ENCODE peak calls at places on chromosomes 2 and 18, in six cellular contexts. Y is H9, O is mesenchymal stem cell, S is IMR-90, K is neuronal stem cell, B is H1. W is an unnamed sample.

GRCh38 chr18:31624892-31625640 is 33.4 kb downstream of the TTR start:
- DNase-seq in Y (no peak), O (no peak), S (no peak), K (no peak), B (no peak), W (no peak)

GRCh38 chr2:33018271-33018670 is 71.5 kb downstream of the LTBP1 start:
- DNase-seq in Y (no peak), O (peak; percentile 7), S (no peak), K (no peak), B (no peak), W (no peak)

GRCh38 chr2:238966274-238966937 is 118.5 kb downstream of the TWIST2 start:
- DNase-seq in Y (no peak), O (no peak), S (no peak), K (no peak), B (no peak), W (no peak)

GRCh38 chr2:70442301-70443077 is 111.1 kb downstream of the TGFA start:
- DNase-seq in Y (peak; percentile 13), O (no peak), S (no peak), K (no peak), B (peak; percentile 33), W (no peak)

GRCh38 chr18:68763082-68763481 is 34.8 kb upstream of the CCDC102B start:
- DNase-seq in Y (no peak), O (peak; percentile 64), S (peak; percentile 41), K (no peak), B (no peak), W (no peak)

GRCh38 chr2:74333175-74333574 is 10.0 kb downstream of the SLC4A5 start:
- DNase-seq in Y (peak; percentile 40), O (peak; percentile 45), S (peak; percentile 31), K (no peak), B (peak; percentile 49), W (peak; percentile 44)

GRCh38 chr2:178306351-178307073 is 112.2 kb downstream of the OSBPL6 start:
- DNase-seq in Y (peak; percentile 69), O (peak; percentile 47), S (peak; percentile 58), K (peak; percentile 29), B (peak; percentile 72), W (peak; percentile 37)

GRCh38 chr2:38982497-38982896 is 92.8 kb downstream of the ARHGEF33 start:
- DNase-seq in Y (no peak), O (no peak), S (no peak), K (no peak), B (no peak), W (no peak)

GRCh38 chr18:74337912-74338309 is 22.3 kb downstream of the C18orf63 start:
- DNase-seq in Y (no peak), O (no peak), S (no peak), K (no peak), B (no peak), W (no peak)

GRCh38 chr2:216031960-216032689 is 18.8 kb upstream of the MREG start:
- DNase-seq in Y (no peak), O (peak; percentile 48), S (peak; percentile 94), K (no peak), B (no peak), W (no peak)

GRCh38 chr2:213429516-213429915 is 145.3 kb downstream of the SPAG16 start:
- DNase-seq in Y (no peak), O (no peak), S (peak; percentile 7), K (no peak), B (no peak), W (peak; percentile 25)

GRCh38 chr2:70080597-70081200 is 6.6 kb upstream of the PCBP1 start:
- DNase-seq in Y (no peak), O (no peak), S (no peak), K (no peak), B (no peak), W (peak; percentile 57)

GRCh38 chr2:215137741-215138340 is 585 bp downstream of the ABCA12 start:
- DNase-seq in Y (no peak), O (peak; percentile 28), S (peak; percentile 42), K (no peak), B (no peak), W (peak; percentile 21)

GRCh38 chr2:86485103-86485502 is 43.9 kb downstream of the KDM3A start:
- DNase-seq in Y (no peak), O (peak; percentile 29), S (peak; percentile 48), K (no peak), B (no peak), W (peak; percentile 8)

GRCh38 chr18:2337552-2338141 is 233.7 kb downstream of the METTL4 start:
- DNase-seq in Y (no peak), O (peak; percentile 18), S (peak; percentile 50), K (no peak), B (peak; percentile 67), W (peak; percentile 22)

GRCh38 chr2:173978447-173978846 is 13.3 kb upstream of the SP3 start:
- DNase-seq in Y (no peak), O (no peak), S (peak; percentile 36), K (no peak), B (no peak), W (peak; percentile 53)

GRCh38 chr2:38107738-38108410 is 31.9 kb upstream of the CYP1B1 start:
- DNase-seq in Y (peak; percentile 77), O (no peak), S (no peak), K (no peak), B (no peak), W (no peak)

GRCh38 chr18:55326134-55326533 is 261.9 kb downstream of the TCF4 start:
- DNase-seq in Y (no peak), O (no peak), S (no peak), K (no peak), B (no peak), W (no peak)
- H3K14ac ChIP-seq in Y (no peak overlapping the region), O (no peak overlapping the region), S (no peak overlapping the region), K (no peak overlapping the region), B (no peak overlapping the region), W (no peak overlapping the region)

GRCh38 chr2:98483257-98483861 is 38.7 kb downstream of the INPP4A start:
- DNase-seq in Y (no peak), O (no peak), S (no peak), K (no peak), B (no peak), W (peak; percentile 94)

GRCh38 chr2:98482362-98482761 is 37.7 kb downstream of the INPP4A start:
- DNase-seq in Y (no peak), O (no peak), S (no peak), K (no peak), B (no peak), W (no peak)

GRCh38 chr2:98485453-98485755 is 40.7 kb downstream of the INPP4A start:
- DNase-seq in Y (no peak), O (no peak), S (no peak), K (no peak), B (no peak), W (no peak)

GRCh38 chr2:98484652-98485452 is 40.2 kb downstream of the INPP4A start:
- DNase-seq in Y (no peak), O (no peak), S (no peak), K (no peak), B (no peak), W (peak; percentile 35)

DNA sequence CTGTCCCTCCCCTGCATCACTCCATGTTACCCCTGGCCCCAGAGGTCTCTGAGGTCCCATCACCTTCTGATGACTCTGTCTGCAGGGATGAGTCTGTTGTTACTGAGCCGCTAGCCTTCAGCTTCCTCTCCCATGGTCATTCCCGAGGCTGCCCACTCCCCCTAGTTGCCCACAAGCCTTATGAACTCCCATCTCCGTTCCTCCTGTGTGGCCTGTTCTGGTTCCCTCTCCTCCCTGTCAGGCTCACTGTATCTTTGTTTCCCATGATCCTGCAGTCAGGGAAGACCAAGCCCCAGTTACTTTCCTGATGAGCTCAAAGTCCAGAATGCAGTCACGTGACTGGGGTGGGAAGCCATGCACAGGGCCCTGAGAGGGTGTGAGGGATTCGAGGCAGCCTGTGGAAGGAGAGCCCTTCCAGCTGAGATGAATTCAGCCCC is 39.5 kb downstream of the INPP4A start:
- DNase-seq in Y (no peak), O (no peak), S (no peak), K (no peak), B (no peak), W (no peak)
- H3K79me1 ChIP-seq in Y (peaks cover 5% of the 10 kb centered on the region), O (peaks cover 58% of the 10 kb centered on the region), S (peaks cover 72% of the 10 kb centered on the region), K (peaks cover 6% of the 10 kb centered on the region), B (peaks cover 19% of the 10 kb centered on the region), W (no peaks in the 10 kb centered on the region)

GRCh38 chr2:226074391-226074790 is 674.9 kb downstream of the NYAP2 start:
- DNase-seq in Y (no peak), O (no peak), S (peak; percentile 28), K (no peak), B (no peak), W (no peak)

GRCh38 chr2:226076529-226076928 is 677.0 kb downstream of the NYAP2 start:
- DNase-seq in Y (no peak), O (no peak), S (no peak), K (no peak), B (no peak), W (no peak)

GRCh38 chr2:226077841-226078240 is 678.3 kb downstream of the NYAP2 start:
- DNase-seq in Y (no peak), O (no peak), S (no peak), K (no peak), B (no peak), W (no peak)

GRCh38 chr2:226077031-226077430 is 677.5 kb downstream of the NYAP2 start:
- DNase-seq in Y (no peak), O (peak; percentile 13), S (peak; percentile 73), K (no peak), B (no peak), W (no peak)

GRCh38 chr2:226073496-226073895 is 674.0 kb downstream of the NYAP2 start:
- DNase-seq in Y (no peak), O (no peak), S (no peak), K (no peak), B (no peak), W (no peak)
- H3K14ac ChIP-seq in Y (no peak overlapping the region), O (no peak overlapping the region), S (peak overlapping the region; percentile 68), K (no peak overlapping the region), B (no peak overlapping the region), W (no peak overlapping the region)

GRCh38 chr2:98505311-98505808 is 60.7 kb downstream of the INPP4A start:
- DNase-seq in Y (no peak), O (peak; percentile 61), S (no peak), K (no peak), B (no peak), W (peak; percentile 31)

GRCh38 chr2:98502556-98503335 is 58.1 kb downstream of the INPP4A start:
- DNase-seq in Y (no peak), O (peak; percentile 50), S (peak; percentile 51), K (peak; percentile 4), B (no peak), W (peak; percentile 95)

GRCh38 chr2:98503481-98504096 is 58.9 kb downstream of the INPP4A start:
- DNase-seq in Y (no peak), O (no peak), S (peak; percentile 50), K (no peak), B (no peak), W (peak; percentile 59)

GRCh38 chr2:98505991-98506664 is 61.5 kb downstream of the INPP4A start:
- DNase-seq in Y (no peak), O (no peak), S (no peak), K (no peak), B (no peak), W (no peak)

DNA sequence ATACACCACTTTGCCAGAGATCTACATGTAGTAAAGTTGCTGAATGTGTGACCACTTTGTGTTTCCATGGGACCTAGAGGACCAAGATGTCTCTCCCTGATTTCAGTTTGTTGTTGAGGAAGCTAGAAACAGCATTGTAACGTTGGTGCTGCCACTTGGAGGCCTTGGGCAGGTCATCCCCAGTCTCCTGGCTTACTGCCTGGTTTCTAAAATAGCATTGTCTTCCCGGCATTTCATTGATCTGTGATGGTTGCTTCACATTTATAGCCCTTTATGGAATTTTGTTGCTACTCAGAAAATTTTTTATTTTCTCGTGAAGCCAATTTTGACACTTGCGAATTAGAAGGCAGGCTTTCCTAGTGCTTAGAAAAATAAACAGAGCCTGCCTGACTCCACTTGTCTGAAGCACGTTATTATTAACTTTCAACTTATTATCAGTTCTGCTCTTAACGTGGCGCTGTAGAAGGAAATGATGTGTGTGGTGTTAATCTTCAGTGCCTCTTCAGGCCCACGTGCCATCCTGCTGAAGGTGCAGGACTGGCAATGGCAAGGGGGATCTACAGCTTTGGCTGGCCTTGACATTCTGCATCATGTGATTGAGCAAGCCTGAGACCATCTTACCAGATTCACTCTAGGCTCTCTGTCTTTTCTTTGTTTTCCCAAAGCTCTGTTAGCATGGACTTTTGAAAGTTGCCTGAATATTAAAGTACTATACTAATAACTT is 59.9 kb downstream of the INPP4A start:
- DNase-seq in Y (no peak), O (no peak), S (no peak), K (no peak), B (no peak), W (no peak)
- H3K79me1 ChIP-seq in Y (no peaks in the 10 kb centered on the region), O (peaks cover 38% of the 10 kb centered on the region), S (peaks cover 63% of the 10 kb centered on the region), K (no peaks in the 10 kb centered on the region), B (peaks cover 7% of the 10 kb centered on the region), W (peaks cover 20% of the 10 kb centered on the region)